ENCODE peak calls at places on chromosomes 11 and 22, in five cellular contexts. Y is left cardiac atrium; D is amniotic epithelial cell; X is activated naive CD4-positive, alpha-beta T cell treated with Interleukin-2 at 50 U/mL for 16 hours; G is hypothalamus. S is an unnamed sample.

GRCh38 chr22:41057076-41057475 is 35.3 kb upstream of the EP300 start:
- DNase-seq in Y (no peak), X (no peak), D (no peak), G (no peak), S (no peak)

GRCh38 chr11:33772300-33772699 is 2.0 kb downstream of the FBXO3 start:
- DNase-seq in X (no peak), Y (no peak), D (peak), G (no peak), S (no peak)

GRCh38 chr22:39170825-39171622 is 18.5 kb upstream of the CBX7 start:
- DNase-seq in X (peak), D (peak), Y (peak), G (peak), S (no peak)

GRCh38 chr11:8011981-8012444 is 24.9 kb downstream of the EIF3F start:
- DNase-seq in G (no peak), Y (no peak), X (no peak), D (peak), S (peak)

GRCh38 chr22:37334859-37335818 is 52.8 kb downstream of the CYTH4 start:
- DNase-seq in D (no peak), G (no peak), X (no peak), Y (no peak), S (no peak)

GRCh38 chr11:126918556-126918955 is 82.0 kb downstream of the KIRREL3 start:
- DNase-seq in G (no peak), D (no peak), Y (no peak), X (no peak), S (no peak)

GRCh38 chr11:111707039-111707690 is 59.0 kb downstream of the PPP2R1B start:
- DNase-seq in X (no peak), G (no peak), D (peak), Y (peak), S (peak)

GRCh38 chr22:32327066-32327465 is 30.6 kb upstream of the RFPL3 start:
- DNase-seq in X (no peak), Y (no peak), G (no peak), D (peak), S (no peak)

GRCh38 chr11:108364159-108364558 is 103.2 kb downstream of the C11orf65 start:
- DNase-seq in X (no peak), D (peak), Y (no peak), G (no peak), S (no peak)

GRCh38 chr22:35995772-35996171 is 32.9 kb downstream of the RBFOX2 start:
- DNase-seq in D (peak), X (no peak), G (no peak), Y (peak), S (peak)

GRCh38 chr11:76605338-76606074 is 65.0 kb downstream of the LRRC32 start:
- DNase-seq in X (no peak), G (no peak), Y (no peak), D (no peak), S (no peak)

GRCh38 chr11:79265756-79266322 is 175.0 kb downstream of the TENM4 start:
- DNase-seq in D (peak), X (no peak), G (no peak), Y (no peak), S (no peak)

GRCh38 chr11:64665381-64665780 is 57.6 kb downstream of the NRXN2 start:
- DNase-seq in Y (no peak), X (no peak), G (no peak), D (no peak), S (no peak)

GRCh38 chr22:17817079-17817478 is 42.8 kb upstream of the BID start:
- DNase-seq in G (no peak), Y (no peak), D (no peak), X (no peak), S (no peak)

GRCh38 chr11:134120921-134121526 is 52.2 kb downstream of the JAM3 start:
- DNase-seq in X (no peak), Y (peak), G (no peak), D (peak), S (peak)

GRCh38 chr11:59787816-59788215 is 22.8 kb downstream of the MRPL16 start:
- DNase-seq in X (no peak), Y (no peak), D (peak), G (no peak), S (peak)

GRCh38 chr11:123671534-123671933 is 17.1 kb upstream of the SCN3B start:
- DNase-seq in Y (no peak), G (no peak), X (no peak), D (no peak), S (no peak)

GRCh38 chr11:75013051-75013450 is 24.3 kb downstream of the NEU3 start:
- DNase-seq in Y (no peak), X (no peak), D (peak), G (no peak), S (no peak)

GRCh38 chr11:8867856-8868705 is 42.9 kb upstream of the AKIP1 start:
- DNase-seq in G (no peak), Y (no peak), X (no peak), D (no peak), S (peak)

GRCh38 chr22:43823911-43824665 is 12.0 kb upstream of the EFCAB6 start:
- DNase-seq in D (no peak), Y (no peak), X (no peak), G (no peak), S (no peak)

GRCh38 chr11:97786961-97787360 is 1233.8 kb upstream of the CNTN5 start:
- DNase-seq in X (no peak), Y (no peak), D (no peak), G (no peak), S (no peak)

GRCh38 chr11:73810637-73811036 is 23.0 kb downstream of the MRPL48 start:
- DNase-seq in D (peak), X (no peak), Y (no peak), G (no peak), S (no peak)

GRCh38 chr11:123429851-123430735 is at the start of gene GRAMD1B:
- DNase-seq in X (peak), Y (peak), D (peak), G (no peak), S (no peak)

GRCh38 chr11:35525501-35526175 is at the start of gene PAMR1:
- DNase-seq in X (no peak), Y (peak), G (no peak), D (peak), S (no peak)

GRCh38 chr11:5596611-5597201 is at the start of gene TRIM6:
- DNase-seq in X (no peak), Y (peak), D (peak), G (no peak), S (no peak)

GRCh38 chr11:37718431-37718999 is 1120.5 kb upstream of the RAG2 start:
- DNase-seq in Y (no peak), D (peak), G (no peak), X (no peak), S (peak)

GRCh38 chr22:50260801-50261614 is 475 bp downstream of the MAPK12 start:
- DNase-seq in D (peak), G (no peak), X (peak), Y (peak), S (no peak)

GRCh38 chr11:103587951-103588788 is 448.3 kb upstream of the DDI1 start:
- DNase-seq in D (no peak), G (no peak), Y (no peak), X (no peak), S (no peak)

GRCh38 chr22:35839811-35840739 is 122.4 kb downstream of the APOL5 start:
- DNase-seq in D (peak), X (no peak), Y (peak), G (no peak), S (peak)

GRCh38 chr11:76735841-76736240 is 47.3 kb upstream of the TSKU start:
- DNase-seq in X (no peak), D (no peak), G (no peak), Y (no peak), S (no peak)

GRCh38 chr11:112321521-112322172 is 61.0 kb upstream of the PLET1 start:
- DNase-seq in G (no peak), D (peak), Y (peak), X (no peak), S (peak)

GRCh38 chr11:93512073-93512475 is 31.1 kb downstream of the SMCO4 start:
- DNase-seq in Y (no peak), D (no peak), G (no peak), X (no peak), S (no peak)